ENCODE peak calls at places on chromosomes 2 and 18, in five cellular contexts. E is cardiac fibroblast, W is bronchial epithelial cell, Y is lung, Z is endothelial cell of umbilical vein. Q is an unnamed sample.

GRCh38 chr2:224982910-224983688 is 59.2 kb downstream of the DOCK10 start:
- DNase-seq in E (peak), W (no peak), Y (no peak), Z (no peak), Q (peak)

GRCh38 chr2:64291181-64291580 is 147.0 kb upstream of the PELI1 start:
- DNase-seq in E (peak), W (peak), Y (no peak), Z (no peak), Q (peak)

GRCh38 chr2:45278345-45279078 is 269.3 kb upstream of the SIX2 start:
- DNase-seq in E (no peak), W (no peak), Y (no peak), Z (peak), Q (no peak)

GRCh38 chr2:112800881-112801583 is 16.7 kb upstream of the IL1A start:
- DNase-seq in E (no peak), W (no peak), Y (no peak), Z (no peak), Q (no peak)

GRCh38 chr18:47772374-47773248 is 157.8 kb downstream of the SMAD2 start:
- DNase-seq in E (peak), W (peak), Y (peak), Z (peak), Q (no peak)

GRCh38 chr2:98604547-98604946 is 3.8 kb downstream of the COA5 start:
- DNase-seq in E (no peak), W (no peak), Y (no peak), Z (no peak), Q (no peak)

GRCh38 chr2:23824777-23825212 is 102.1 kb downstream of the ATAD2B start:
- DNase-seq in E (peak), W (peak), Y (no peak), Z (peak), Q (no peak)

GRCh38 chr2:216064014-216064630 is 17.5 kb downstream of the PECR start:
- DNase-seq in E (no peak), W (no peak), Y (no peak), Z (no peak), Q (no peak)

GRCh38 chr2:119111115-119111975 is 47.2 kb downstream of the C1QL2 start:
- DNase-seq in E (no peak), W (peak), Y (peak), Z (no peak), Q (no peak)

GRCh38 chr2:161426788-161427412 is 10.8 kb downstream of the TBR1 start:
- DNase-seq in E (peak), W (no peak), Y (no peak), Z (peak), Q (no peak)

GRCh38 chr2:74688881-74689280 is 34.8 kb downstream of the SEMA4F start:
- DNase-seq in E (no peak), W (peak), Y (no peak), Z (no peak), Q (no peak)

GRCh38 chr2:44550571-44550970 is 188.8 kb downstream of the CAMKMT start:
- DNase-seq in E (no peak), W (peak), Y (no peak), Z (peak), Q (no peak)

GRCh38 chr18:73940721-73941120 is 206.9 kb downstream of the FBXO15 start:
- DNase-seq in E (no peak), W (no peak), Y (no peak), Z (no peak), Q (no peak)

GRCh38 chr2:217360111-217360510 is 500.2 kb upstream of the TNP1 start:
- DNase-seq in E (no peak), W (no peak), Y (no peak), Z (no peak), Q (no peak)

GRCh38 chr18:24248359-24248758 is 109.5 kb downstream of the CABYR start:
- DNase-seq in E (no peak), W (no peak), Y (no peak), Z (no peak), Q (no peak)

GRCh38 chr2:238945433-238946150 is 97.7 kb downstream of the TWIST2 start:
- DNase-seq in E (peak), W (peak), Y (peak), Z (peak), Q (no peak)

GRCh38 chr2:31402388-31402787 is 12.2 kb downstream of the XDH start:
- DNase-seq in E (no peak), W (peak), Y (no peak), Z (no peak), Q (no peak)

GRCh38 chr2:75798624-75799023 is 87.9 kb upstream of the GCFC2 start:
- DNase-seq in E (no peak), W (no peak), Y (no peak), Z (no peak), Q (no peak)
- H3K4me3 ChIP-seq in E (no peak), W (no peak), Y (no peak), Z (no peak), Q (no peak)

GRCh38 chr2:196275646-196276352 is 104.4 kb upstream of the STK17B start:
- DNase-seq in E (no peak), W (no peak), Y (no peak), Z (no peak), Q (peak)
- H3K4me3 ChIP-seq in E (no peak), W (no peak), Y (no peak), Z (no peak), Q (no peak)

DNA sequence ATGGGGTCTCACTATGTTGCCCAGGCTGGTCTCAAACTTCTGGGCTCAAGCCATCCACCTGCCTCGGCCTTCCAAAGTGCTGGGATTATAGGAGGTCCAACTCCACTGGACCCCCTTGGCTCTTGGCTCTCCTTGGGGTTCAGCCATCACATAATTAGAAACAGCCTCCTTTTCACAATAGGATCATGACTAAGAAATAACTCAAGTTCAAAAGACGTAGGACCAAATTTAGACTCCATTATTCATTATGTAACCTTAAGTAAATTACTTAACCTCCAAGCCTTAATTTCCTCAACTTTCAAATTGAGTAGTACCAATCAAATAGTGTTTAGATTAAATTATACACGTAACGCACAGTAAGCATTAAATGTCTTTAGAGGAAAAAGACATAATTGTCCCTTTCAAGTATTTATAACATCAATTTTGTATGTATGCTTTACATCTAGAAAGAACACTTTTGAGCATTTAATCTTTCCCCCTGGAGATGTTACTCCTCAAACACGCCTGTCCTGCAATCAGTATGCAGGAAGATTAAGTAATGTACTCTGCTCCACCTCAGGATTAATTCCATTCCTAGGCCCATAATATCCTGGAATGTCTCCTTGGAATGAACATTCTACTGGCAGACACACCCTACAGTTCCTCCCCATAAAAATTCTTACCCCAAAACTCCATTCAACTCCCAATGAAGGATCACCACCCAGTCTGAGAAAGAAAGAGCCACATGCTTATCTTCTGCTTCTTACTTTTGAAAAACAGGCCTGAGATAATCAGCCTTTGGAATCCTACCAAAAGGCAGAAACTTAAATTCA is 49.1 kb downstream of the COBLL1 start:
- DNase-seq in E (peak), W (no peak), Y (no peak), Z (no peak), Q (no peak)
- H3K4me3 ChIP-seq in E (no peak), W (no peak), Y (no peak), Z (no peak), Q (no peak)

DNA sequence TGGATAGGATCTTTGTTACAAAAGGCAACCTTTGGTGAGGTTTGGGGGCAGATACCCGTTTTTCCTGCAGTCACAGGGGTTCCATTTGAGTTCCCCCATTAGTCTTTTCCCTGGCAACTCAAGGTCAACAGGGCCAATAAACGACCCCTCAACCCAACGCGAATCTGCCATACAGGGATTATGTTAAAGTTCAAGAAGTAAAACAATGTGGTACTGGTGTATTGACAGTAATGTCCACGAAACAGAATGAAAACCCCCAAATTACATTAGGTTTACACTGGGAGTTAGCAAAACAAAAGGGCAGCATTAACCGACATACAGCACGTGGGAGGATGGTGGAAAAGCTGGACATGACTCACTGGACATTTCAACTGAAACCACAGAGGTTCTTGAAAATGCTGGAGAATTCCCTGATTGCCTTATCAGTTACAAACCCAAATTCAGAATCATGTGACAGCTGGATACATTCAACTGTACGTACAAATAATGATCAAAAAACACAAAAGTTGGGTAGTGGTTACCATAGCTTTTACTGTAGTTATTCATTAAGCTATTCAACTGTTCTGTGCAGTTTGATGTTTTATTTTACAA is 4.9 kb upstream of the IMP4 start:
- DNase-seq in E (peak), W (peak), Y (no peak), Z (no peak), Q (peak)
- H3K4me3 ChIP-seq in E (no peak), W (no peak), Y (no peak), Z (no peak), Q (peak)